ENCODE peak calls at places on chromosomes 12 and 14, in ten cellular contexts. N is activated CD8-positive, alpha-beta memory T cell treated with anti-CD3 and anti-CD28 coated beads for 24 hours; G is HS-5; H is HEK293T; Q is GM13976; V is AG04450; U is lung; M is G401; F is HuH-7.5; I is CD4-positive, alpha-beta T cell. Y is an unnamed sample.

GRCh38 chr14:55354500-55354899 is 57.1 kb downstream of the ATG14 start:
- DNase-seq in V (no peak), G (no peak), U (no peak), Q (peak), N (peak), M (peak), I (peak), F (peak), H (peak), Y (no peak)

GRCh38 chr12:1937481-1938224 is 19.2 kb upstream of the CACNA2D4 start:
- DNase-seq in G (no peak), Q (no peak), U (no peak), F (no peak), V (no peak), N (no peak), I (no peak), M (no peak), H (no peak), Y (no peak)

GRCh38 chr12:64813733-64814132 is 10.7 kb upstream of the TBC1D30 start:
- DNase-seq in N (no peak), H (no peak), I (no peak), V (no peak), U (no peak), M (no peak), F (no peak), Q (no peak), G (no peak), Y (no peak)

GRCh38 chr12:89376844-89377243 is 24.5 kb upstream of the DUSP6 start:
- DNase-seq in N (no peak), F (no peak), Q (no peak), I (no peak), G (no peak), V (no peak), H (no peak), M (no peak), U (no peak), Y (no peak)

GRCh38 chr14:90087433-90087832 is 25.6 kb downstream of the KCNK13 start:
- DNase-seq in H (no peak), F (no peak), U (peak), Q (no peak), V (peak), I (no peak), N (no peak), M (no peak), G (peak), Y (no peak)

GRCh38 chr12:55842681-55843429 is at the start of gene MMP19:
- DNase-seq in Q (no peak), V (peak), G (peak), H (no peak), N (no peak), M (no peak), I (no peak), U (no peak), F (no peak), Y (no peak)

GRCh38 chr14:72172597-72172996 is 240.4 kb downstream of the RGS6 start:
- DNase-seq in M (peak), N (no peak), Q (no peak), H (no peak), F (no peak), I (no peak), U (no peak), G (no peak), V (no peak), Y (no peak)

GRCh38 chr12:124007810-124008570 is 35.0 kb downstream of the ZNF664 start:
- DNase-seq in U (no peak), F (no peak), N (no peak), I (no peak), V (no peak), H (no peak), Q (no peak), M (no peak), G (no peak), Y (no peak)

GRCh38 chr14:100783630-100784321 is 42.1 kb upstream of the MEG3 start:
- DNase-seq in M (no peak), U (no peak), I (no peak), F (no peak), V (no peak), Q (no peak), H (no peak), N (no peak), G (no peak), Y (no peak)

GRCh38 chr12:117124421-117125274 is 25.4 kb upstream of the TESC start:
- DNase-seq in G (no peak), M (no peak), V (no peak), N (no peak), I (no peak), Q (no peak), H (no peak), F (no peak), U (no peak), Y (no peak)

GRCh38 chr12:25135531-25136154 is 59.3 kb downstream of the DNAI7 start:
- DNase-seq in F (no peak), G (no peak), H (no peak), V (no peak), Q (no peak), I (no peak), M (no peak), U (no peak), N (no peak), Y (no peak)

GRCh38 chr14:67908061-67908767 is 88.6 kb downstream of the RAD51B start:
- DNase-seq in H (no peak), F (no peak), I (no peak), U (no peak), M (no peak), N (no peak), V (no peak), G (no peak), Q (no peak), Y (no peak)

GRCh38 chr12:108939594-108939993 is 59.7 kb downstream of the DAO start:
- DNase-seq in H (peak), M (peak), U (no peak), G (no peak), Q (peak), F (no peak), N (no peak), V (no peak), I (no peak), Y (no peak)

GRCh38 chr14:62304172-62304571 is 542.0 kb downstream of the SNAPC1 start:
- DNase-seq in V (no peak), Q (no peak), H (no peak), N (no peak), U (no peak), I (no peak), G (no peak), F (no peak), M (no peak), Y (no peak)

GRCh38 chr12:28708918-28709371 is 440.1 kb upstream of the FAR2 start:
- DNase-seq in F (no peak), G (no peak), H (no peak), I (no peak), M (no peak), N (no peak), V (peak), Q (no peak), U (no peak), Y (no peak)